ENCODE peak calls at places on chromosomes 3 and 15, in five cellular contexts. J is HL-60, L is SJSA1, G is left ventricle myocardium inferior, W is WERI-Rb-1. F is an unnamed sample.

GRCh38 chr3:38020342-38020726 is 9.1 kb downstream of the PLCD1 start:
- DNase-seq in W (no peak), G (no peak), J (no peak), L (no peak), F (no peak)

GRCh38 chr15:101115887-101116680 is 135.8 kb downstream of the CHSY1 start:
- DNase-seq in L (no peak), J (peak; percentile 63), G (peak; percentile 54), W (no peak), F (no peak)

GRCh38 chr15:67172172-67172571 is 82.3 kb downstream of the AAGAB start:
- DNase-seq in J (no peak), G (no peak), W (no peak), L (no peak), F (no peak)

GRCh38 chr3:189792046-189792929 is 161.1 kb downstream of the TP63 start:
- DNase-seq in J (no peak), W (no peak), L (no peak), G (no peak), F (no peak)

GRCh38 chr15:74653426-74654082 is 37.9 kb downstream of the CLK3 start:
- DNase-seq in L (peak; percentile 77), G (no peak), W (no peak), J (no peak), F (no peak)

GRCh38 chr3:168094877-168095610 is 680 bp downstream of the GOLIM4 start:
- DNase-seq in J (peak; percentile 70), W (peak; percentile 57), G (peak; percentile 64), L (peak; percentile 77), F (no peak)

GRCh38 chr3:62870321-62870720 is 4.9 kb downstream of the CADPS start:
- DNase-seq in W (no peak), L (no peak), J (no peak), G (no peak), F (no peak)

GRCh38 chr15:74725241-74725774 is at the start of gene CYP1A1:
- DNase-seq in J (no peak), W (peak; percentile 43), L (no peak), G (peak; percentile 27), F (no peak)

GRCh38 chr3:113255100-113255853 is 43.9 kb downstream of the BOC start:
- DNase-seq in J (no peak), G (no peak), W (no peak), L (no peak), F (no peak)

DNA sequence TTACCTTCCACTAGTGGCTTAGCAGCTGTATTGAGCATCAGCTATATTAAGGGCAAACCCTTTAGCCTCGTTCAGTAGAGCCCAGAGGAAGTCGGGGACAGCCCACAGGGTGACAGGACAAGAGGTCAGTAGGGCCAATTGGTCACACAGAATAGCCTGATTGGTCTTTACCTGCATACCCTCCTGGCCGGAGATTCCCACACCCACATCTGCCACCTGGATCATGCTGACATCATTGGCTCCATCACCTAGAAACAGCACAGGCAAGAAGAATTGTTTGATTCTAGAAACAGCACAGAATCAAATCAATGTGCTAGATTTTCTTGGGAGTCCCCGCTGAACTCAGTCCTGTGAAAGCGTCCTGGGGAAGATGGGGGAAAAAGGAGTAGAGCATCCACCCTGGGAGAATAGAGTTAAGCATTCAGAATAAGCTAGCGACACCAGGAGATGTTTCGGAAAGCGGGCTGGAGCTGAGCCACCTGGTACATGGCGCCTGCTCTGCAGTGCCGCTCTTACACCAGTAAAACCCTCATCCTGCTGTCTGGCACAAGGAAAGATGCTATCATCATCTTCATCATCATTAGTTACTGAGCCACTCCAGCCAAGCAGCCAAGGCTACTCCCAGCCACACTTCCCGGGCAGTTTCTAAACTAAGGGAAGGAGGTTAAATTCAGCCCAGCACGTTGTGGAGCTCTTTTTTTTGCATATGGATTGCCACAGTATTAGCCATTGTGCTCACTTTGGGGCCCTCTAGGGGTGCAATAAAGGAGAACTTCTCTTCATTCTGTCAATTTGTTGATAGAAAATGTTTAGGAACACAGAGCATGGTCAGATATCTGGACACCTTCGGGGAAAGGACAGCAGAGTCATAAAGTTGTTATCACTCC is 171.3 kb downstream of the ATP10A start:
- DNase-seq in J (no peak), G (no peak), W (no peak), L (no peak), F (no peak)
- H3K27ac ChIP-seq in J (no peak overlapping the region), G (no peak overlapping the region), W (no peak overlapping the region), L (no peak overlapping the region), F (no peak overlapping the region)

GRCh38 chr15:51323749-51324148 is 14.6 kb downstream of the CYP19A1 start:
- DNase-seq in L (no peak), G (no peak), J (no peak), W (no peak), F (no peak)

GRCh38 chr15:51321316-51321715 is 17.1 kb downstream of the CYP19A1 start:
- DNase-seq in W (no peak), J (no peak), L (no peak), G (no peak), F (no peak)

GRCh38 chr15:51320843-51321242 is 17.6 kb downstream of the CYP19A1 start:
- DNase-seq in L (no peak), J (no peak), G (no peak), W (no peak), F (no peak)

GRCh38 chr15:51325167-51325566 is 13.2 kb downstream of the CYP19A1 start:
- DNase-seq in W (no peak), L (no peak), J (no peak), G (no peak), F (no peak)

DNA sequence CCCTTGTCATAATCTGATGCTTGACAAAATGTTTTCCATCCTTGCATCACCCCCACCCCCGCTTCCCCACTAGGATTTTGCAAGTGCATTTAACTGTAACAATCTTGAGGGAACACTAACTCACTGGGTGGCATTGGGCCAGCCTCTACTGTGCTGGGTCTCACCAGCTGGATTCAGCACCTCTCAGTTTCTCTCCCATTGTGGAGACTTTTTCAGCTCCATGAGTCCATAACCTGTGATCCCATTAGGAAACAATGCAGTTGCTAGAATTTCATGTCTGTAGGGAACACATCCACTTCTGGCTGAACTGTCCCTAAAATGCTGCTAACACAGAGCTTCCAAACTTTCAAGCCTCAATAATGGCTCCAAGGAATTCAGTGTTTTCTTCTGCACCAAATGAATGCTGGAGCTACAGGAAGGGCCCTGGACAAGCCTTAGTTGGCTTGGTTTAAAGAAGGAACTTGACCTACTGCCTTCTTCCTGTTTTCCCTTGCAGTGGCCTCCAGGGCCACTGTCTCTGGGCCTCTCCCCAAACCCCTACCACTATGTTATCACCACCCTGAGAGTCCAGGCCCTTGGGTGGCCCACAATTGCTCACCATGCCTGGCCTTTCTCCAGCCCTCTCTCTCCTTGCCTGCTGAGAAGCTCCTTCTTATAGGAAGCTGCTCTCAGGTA is 15.6 kb downstream of the CYP19A1 start:
- DNase-seq in W (no peak), G (peak; percentile 58), L (no peak), J (peak; percentile 87), F (no peak)
- H3K27ac ChIP-seq in W (no peak overlapping the region), G (peak overlapping the region; percentile 59), L (no peak overlapping the region), J (peak overlapping the region; percentile 85), F (no peak overlapping the region)

GRCh38 chr15:69466733-69467132 is 14.1 kb downstream of the RPLP1 start:
- DNase-seq in W (no peak), G (no peak), J (no peak), L (no peak), F (no peak)

GRCh38 chr15:69467636-69468035 is 15.0 kb downstream of the RPLP1 start:
- DNase-seq in J (no peak), G (no peak), L (no peak), W (no peak), F (no peak)

GRCh38 chr15:69465253-69465652 is 12.6 kb downstream of the RPLP1 start:
- DNase-seq in L (no peak), W (no peak), G (no peak), J (no peak), F (no peak)

GRCh38 chr15:69469467-69470191 is 17.0 kb downstream of the RPLP1 start:
- DNase-seq in G (no peak), L (no peak), J (no peak), W (no peak), F (no peak)

GRCh38 chr15:69468241-69469121 is 15.9 kb downstream of the RPLP1 start:
- DNase-seq in W (no peak), J (peak; percentile 89), G (no peak), L (no peak), F (no peak)
- H3K27ac ChIP-seq in W (no peak overlapping the region), J (peak overlapping the region; percentile 13), G (no peak overlapping the region), L (no peak overlapping the region), F (no peak overlapping the region)

GRCh38 chr15:63815211-63815610 is 18.5 kb downstream of the HERC1 start:
- DNase-seq in G (no peak), L (no peak), W (no peak), J (no peak), F (no peak)

GRCh38 chr15:63815796-63816533 is 17.8 kb downstream of the HERC1 start:
- DNase-seq in W (no peak), J (no peak), L (no peak), G (no peak), F (no peak)

GRCh38 chr15:63805993-63806980 is 27.5 kb downstream of the HERC1 start:
- DNase-seq in J (no peak), G (no peak), W (no peak), L (no peak), F (no peak)

DNA sequence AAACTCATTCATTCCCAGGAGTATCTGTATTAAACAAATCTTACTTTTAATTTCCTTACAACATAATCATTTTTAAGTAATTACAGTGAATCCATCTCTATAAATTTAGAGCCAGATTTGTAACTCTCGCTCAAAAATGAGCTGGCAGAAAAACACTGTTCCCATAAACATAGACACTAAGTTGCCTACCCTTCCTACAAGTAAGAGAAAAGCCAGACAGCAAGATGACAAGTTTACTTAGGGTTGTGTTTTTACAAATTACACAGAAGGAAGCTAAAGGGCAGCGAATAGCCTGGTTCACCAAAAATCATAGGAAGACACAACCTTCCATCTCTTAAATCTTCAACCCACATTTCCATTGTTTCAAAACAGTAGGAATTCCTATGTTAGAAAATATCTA is 21.8 kb downstream of the HERC1 start:
- DNase-seq in J (no peak), L (no peak), G (no peak), W (no peak), F (no peak)
- H3K27ac ChIP-seq in J (no peak overlapping the region), L (no peak overlapping the region), G (no peak overlapping the region), W (no peak overlapping the region), F (no peak overlapping the region)

DNA sequence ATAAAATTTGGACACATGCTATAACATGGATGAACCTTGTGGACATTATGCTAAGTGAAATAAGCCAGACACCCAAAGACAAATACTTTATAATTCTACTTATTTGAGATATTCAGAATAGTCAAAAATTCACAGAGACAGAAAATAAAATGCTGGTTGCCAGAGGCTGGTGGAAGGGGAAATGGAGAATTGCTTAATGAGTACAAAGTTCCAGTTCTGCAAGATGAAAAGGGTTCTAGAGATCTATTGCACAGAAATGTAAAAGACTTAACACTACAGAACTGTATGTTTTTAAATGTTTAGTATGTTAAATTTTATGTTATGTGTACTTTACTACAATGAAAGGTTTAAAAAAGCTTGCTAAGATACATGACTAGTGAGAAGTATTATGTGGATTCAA is 344.8 kb downstream of the CNTN3 start:
- DNase-seq in G (no peak), L (no peak), W (no peak), J (no peak), F (no peak)
- H3K27ac ChIP-seq in G (no peak overlapping the region), L (no peak overlapping the region), W (no peak overlapping the region), J (no peak overlapping the region), F (no peak overlapping the region)

GRCh38 chr15:89165677-89166076 is 55.7 kb downstream of the RLBP1 start:
- DNase-seq in W (no peak), G (no peak), L (peak; percentile 32), J (no peak), F (no peak)
- H3K27ac ChIP-seq in W (no peak overlapping the region), G (peak overlapping the region; percentile 45), L (peak overlapping the region; percentile 13), J (no peak overlapping the region), F (no peak overlapping the region)